ENCODE peak calls at places on chromosomes 13 and 19, in four cellular contexts. One of them, this sample, is unnamed.

GRCh38 chr13:31032574-31033095 is 100.2 kb downstream of the TEX26 start:
- DNase-seq in brain microvascular endothelial cell: no peak
- DNase-seq in gastrocnemius medialis: no peak
- DNase-seq in Peyer's patch: no peak
- DNase-seq in this sample: no peak

GRCh38 chr19:4401482-4402170 is 814 bp upstream of the CHAF1A start:
- DNase-seq in brain microvascular endothelial cell: no peak
- DNase-seq in gastrocnemius medialis: no peak
- DNase-seq in Peyer's patch: no peak
- DNase-seq in this sample: no peak

GRCh38 chr13:34748078-34748477 is 194.0 kb upstream of the NBEA start:
- DNase-seq in gastrocnemius medialis: no peak
- DNase-seq in Peyer's patch: no peak
- DNase-seq in brain microvascular endothelial cell: peak; percentile 13
- DNase-seq in this sample: no peak

GRCh38 chr19:17370026-17370587 is 7.0 kb downstream of the PLVAP start:
- DNase-seq in gastrocnemius medialis: peak; percentile 76
- DNase-seq in Peyer's patch: no peak
- DNase-seq in brain microvascular endothelial cell: no peak
- DNase-seq in this sample: no peak

GRCh38 chr13:113020323-113021080 is 51.5 kb downstream of the MCF2L start:
- DNase-seq in brain microvascular endothelial cell: no peak
- DNase-seq in Peyer's patch: no peak
- DNase-seq in gastrocnemius medialis: no peak
- DNase-seq in this sample: no peak

GRCh38 chr13:51714663-51715168 is 89.2 kb downstream of the DHRS12 start:
- DNase-seq in Peyer's patch: no peak
- DNase-seq in gastrocnemius medialis: no peak
- DNase-seq in brain microvascular endothelial cell: peak; percentile 77
- DNase-seq in this sample: no peak

GRCh38 chr13:98466634-98467236 is 110.2 kb downstream of the STK24 start:
- DNase-seq in Peyer's patch: peak; percentile 56
- DNase-seq in brain microvascular endothelial cell: peak; percentile 81
- DNase-seq in gastrocnemius medialis: no peak
- DNase-seq in this sample: no peak

GRCh38 chr13:51148952-51149573 is 38.0 kb upstream of the C13orf42 start:
- DNase-seq in brain microvascular endothelial cell: peak; percentile 72
- DNase-seq in Peyer's patch: no peak
- DNase-seq in gastrocnemius medialis: no peak
- DNase-seq in this sample: no peak

GRCh38 chr13:40165533-40165932 is 500.9 kb downstream of the FOXO1 start:
- DNase-seq in brain microvascular endothelial cell: no peak
- DNase-seq in Peyer's patch: no peak
- DNase-seq in gastrocnemius medialis: no peak
- DNase-seq in this sample: no peak

GRCh38 chr13:28035146-28035782 is 46.8 kb upstream of the URAD start:
- DNase-seq in brain microvascular endothelial cell: no peak
- DNase-seq in gastrocnemius medialis: no peak
- DNase-seq in Peyer's patch: no peak
- DNase-seq in this sample: no peak

GRCh38 chr19:40177286-40178070 is 13.7 kb upstream of the MAP3K10 start:
- DNase-seq in Peyer's patch: no peak
- DNase-seq in gastrocnemius medialis: no peak
- DNase-seq in brain microvascular endothelial cell: no peak
- DNase-seq in this sample: no peak

GRCh38 chr13:50400035-50400726 is 384.9 kb downstream of the KCNRG start:
- DNase-seq in gastrocnemius medialis: no peak
- DNase-seq in Peyer's patch: no peak
- DNase-seq in brain microvascular endothelial cell: no peak
- DNase-seq in this sample: no peak

GRCh38 chr19:33928458-33928950 is 131.8 kb downstream of the KCTD15 start:
- DNase-seq in brain microvascular endothelial cell: no peak
- DNase-seq in gastrocnemius medialis: no peak
- DNase-seq in Peyer's patch: no peak
- DNase-seq in this sample: no peak

GRCh38 chr19:17235618-17236413 is 9.8 kb downstream of the OCEL1 start:
- DNase-seq in Peyer's patch: peak; percentile 86
- DNase-seq in gastrocnemius medialis: no peak
- DNase-seq in brain microvascular endothelial cell: peak; percentile 33
- DNase-seq in this sample: peak; percentile 62

GRCh38 chr13:39565036-39565949 is 37.7 kb downstream of the LHFPL6 start:
- DNase-seq in gastrocnemius medialis: no peak
- DNase-seq in Peyer's patch: no peak
- DNase-seq in brain microvascular endothelial cell: peak; percentile 91
- DNase-seq in this sample: no peak

GRCh38 chr13:44652223-44652622 is 76.1 kb upstream of the TSC22D1 start:
- DNase-seq in brain microvascular endothelial cell: no peak
- DNase-seq in Peyer's patch: no peak
- DNase-seq in gastrocnemius medialis: no peak
- DNase-seq in this sample: no peak

GRCh38 chr19:41994521-41994971 is 516 bp upstream of the ATP1A3 start:
- DNase-seq in gastrocnemius medialis: no peak
- DNase-seq in brain microvascular endothelial cell: no peak
- DNase-seq in Peyer's patch: no peak
- DNase-seq in this sample: no peak

GRCh38 chr19:35557539-35558399 is 5.7 kb downstream of the ATP4A start:
- DNase-seq in Peyer's patch: no peak
- DNase-seq in gastrocnemius medialis: no peak
- DNase-seq in brain microvascular endothelial cell: peak; percentile 51
- DNase-seq in this sample: no peak

GRCh38 chr13:29369060-29369743 is 226.3 kb downstream of the SLC7A1 start:
- DNase-seq in brain microvascular endothelial cell: peak; percentile 11
- DNase-seq in Peyer's patch: no peak
- DNase-seq in gastrocnemius medialis: no peak
- DNase-seq in this sample: no peak

GRCh38 chr13:20814224-20814910 is 40.6 kb upstream of the EEF1AKMT1 start:
- DNase-seq in brain microvascular endothelial cell: peak; percentile 95
- DNase-seq in Peyer's patch: peak; percentile 66
- DNase-seq in gastrocnemius medialis: peak; percentile 85
- DNase-seq in this sample: no peak

GRCh38 chr13:27022571-27023311 is 148.9 kb downstream of the USP12 start:
- DNase-seq in brain microvascular endothelial cell: no peak
- DNase-seq in Peyer's patch: no peak
- DNase-seq in gastrocnemius medialis: no peak
- DNase-seq in this sample: no peak

GRCh38 chr19:29665826-29666633 is 769 bp downstream of the PLEKHF1 start:
- DNase-seq in brain microvascular endothelial cell: peak; percentile 11
- DNase-seq in gastrocnemius medialis: peak; percentile 56
- DNase-seq in Peyer's patch: no peak
- DNase-seq in this sample: no peak

GRCh38 chr13:34942732-34943674 is 933 bp downstream of the NBEA start:
- DNase-seq in gastrocnemius medialis: peak; percentile 3
- DNase-seq in Peyer's patch: peak; percentile 44
- DNase-seq in brain microvascular endothelial cell: no peak
- DNase-seq in this sample: no peak

GRCh38 chr13:25816239-25816638 is 235.6 kb downstream of the SHISA2 start:
- DNase-seq in gastrocnemius medialis: no peak
- DNase-seq in brain microvascular endothelial cell: no peak
- DNase-seq in Peyer's patch: no peak
- DNase-seq in this sample: no peak

GRCh38 chr19:8042900-8043299 is 9.7 kb upstream of the CCL25 start:
- DNase-seq in brain microvascular endothelial cell: no peak
- DNase-seq in Peyer's patch: no peak
- DNase-seq in gastrocnemius medialis: no peak
- DNase-seq in this sample: no peak

GRCh38 chr13:79659161-79659560 is 178.2 kb downstream of the NDFIP2 start:
- DNase-seq in Peyer's patch: no peak
- DNase-seq in gastrocnemius medialis: peak; percentile 58
- DNase-seq in brain microvascular endothelial cell: no peak
- DNase-seq in this sample: no peak

GRCh38 chr19:37226248-37226647 is 8.2 kb downstream of the ZNF383 start:
- DNase-seq in brain microvascular endothelial cell: no peak
- DNase-seq in Peyer's patch: no peak
- DNase-seq in gastrocnemius medialis: no peak
- DNase-seq in this sample: no peak

This sample was measured in central memory CD8-positive, alpha-beta T cell.